ENCODE peak calls at places on chromosomes 16 and 17, in ten cellular contexts. I, A, J, T, F, E, O, G, V and W are unnamed samples.

GRCh38 chr17:15513058-15513858 is 45.8 kb upstream of the CDRT4 start:
- DNase-seq in G (no peak), V (no peak), J (peak), I (no peak), A (no peak), E (peak), F (peak), T (no peak), O (no peak), W (no peak)

GRCh38 chr17:77470800-77471733 is 330.3 kb downstream of the SEC14L1 start:
- DNase-seq in I (peak), F (peak), V (no peak), G (no peak), E (peak), O (no peak), J (peak), A (no peak), T (peak), W (no peak)

GRCh38 chr17:49195746-49196145 is 14.6 kb downstream of the GNGT2 start:
- DNase-seq in T (no peak), O (no peak), G (no peak), I (no peak), J (no peak), E (no peak), V (no peak), A (no peak), F (no peak), W (no peak)

GRCh38 chr17:73827627-73828241 is 183.5 kb upstream of the SDK2 start:
- DNase-seq in I (no peak), J (no peak), A (no peak), O (no peak), F (peak), V (no peak), E (no peak), T (peak), G (peak), W (no peak)

GRCh38 chr17:81426676-81427445 is 31.6 kb downstream of the BAHCC1 start:
- DNase-seq in O (no peak), J (no peak), T (no peak), E (no peak), A (peak), G (no peak), I (no peak), F (no peak), V (no peak), W (no peak)

GRCh38 chr16:56382901-56383355 is 42.4 kb downstream of the AMFR start:
- DNase-seq in O (peak), V (no peak), I (no peak), E (no peak), A (no peak), G (no peak), T (peak), F (no peak), J (peak), W (peak)

GRCh38 chr16:23679274-23679985 is 741 bp downstream of the PLK1 start:
- DNase-seq in O (peak), F (peak), I (peak), J (peak), T (peak), E (peak), V (no peak), G (no peak), A (no peak), W (no peak)

GRCh38 chr17:17315142-17315821 is 12.1 kb downstream of the NT5M start:
- DNase-seq in J (no peak), O (no peak), A (no peak), F (no peak), G (no peak), I (no peak), E (no peak), T (no peak), V (no peak), W (no peak)

GRCh38 chr17:5563451-5563850 is 20.9 kb downstream of the NLRP1 start:
- DNase-seq in E (no peak), J (peak), F (peak), I (no peak), G (no peak), O (no peak), V (no peak), T (no peak), A (no peak), W (no peak)

GRCh38 chr17:55632236-55632635 is 90.4 kb downstream of the TMEM100 start:
- DNase-seq in E (no peak), G (no peak), A (no peak), O (peak), T (no peak), J (no peak), I (no peak), F (no peak), V (no peak), W (no peak)

GRCh38 chr17:36918260-36918691 is 19.0 kb upstream of the LHX1 start:
- DNase-seq in V (no peak), I (peak), O (no peak), J (peak), F (no peak), G (no peak), A (no peak), E (peak), T (peak), W (no peak)

GRCh38 chr16:74522160-74522559 is 84.8 kb downstream of the GLG1 start:
- DNase-seq in T (no peak), I (no peak), F (no peak), G (no peak), J (no peak), E (no peak), O (no peak), V (no peak), A (no peak), W (no peak)

GRCh38 chr16:6611535-6611934 is 721.1 kb upstream of the RBFOX1 start:
- DNase-seq in T (peak), G (no peak), A (no peak), I (peak), F (no peak), E (no peak), J (no peak), O (no peak), V (no peak), W (no peak)

GRCh38 chr16:7515543-7515942 is 182.9 kb downstream of the RBFOX1 start:
- DNase-seq in V (no peak), T (no peak), A (no peak), F (no peak), J (no peak), O (no peak), G (no peak), E (no peak), I (no peak), W (no peak)

GRCh38 chr17:83203073-83203471 is 123.7 kb downstream of the METRNL start:
- DNase-seq in V (peak), T (no peak), J (peak), O (no peak), I (no peak), E (peak), F (peak), A (no peak), G (peak), W (no peak)

GRCh38 chr16:82016964-82017363 is 5.7 kb upstream of the SDR42E1 start:
- DNase-seq in F (peak), A (no peak), O (peak), G (no peak), I (no peak), J (peak), E (peak), V (no peak), T (no peak), W (no peak)

GRCh38 chr16:88359008-88359407 is 23.8 kb upstream of the ZNF469 start:
- DNase-seq in O (no peak), G (peak), E (no peak), F (no peak), I (no peak), V (no peak), J (no peak), T (no peak), A (no peak), W (no peak)

GRCh38 chr17:69763503-69763902 is 311.5 kb upstream of the KCNJ16 start:
- DNase-seq in O (peak), J (peak), V (no peak), I (no peak), A (no peak), T (no peak), G (no peak), E (peak), F (peak), W (no peak)

GRCh38 chr17:13002761-13003453 is 14.9 kb downstream of the ELAC2 start:
- DNase-seq in T (peak), O (peak), F (peak), A (peak), I (peak), J (peak), V (peak), E (peak), G (peak), W (peak)

GRCh38 chr17:76383645-76384221 is 676 bp upstream of the SPHK1 start:
- DNase-seq in E (peak), G (no peak), A (no peak), F (no peak), V (no peak), J (peak), I (peak), O (no peak), T (peak), W (no peak)

GRCh38 chr16:17305694-17306093 is 165.1 kb downstream of the XYLT1 start:
- DNase-seq in J (no peak), T (no peak), V (no peak), E (no peak), F (no peak), A (no peak), O (no peak), I (no peak), G (no peak), W (no peak)

GRCh38 chr16:67490330-67491096 is 7.2 kb upstream of the AGRP start:
- DNase-seq in E (no peak), J (peak), F (peak), I (no peak), O (no peak), G (no peak), T (no peak), V (no peak), A (no peak), W (no peak)

GRCh38 chr16:29811896-29812665 is at the start of gene PRRT2:
- DNase-seq in J (peak), T (no peak), I (peak), V (peak), O (no peak), F (no peak), E (peak), A (peak), G (peak), W (peak)

GRCh38 chr17:38868095-38868967 is 1.5 kb upstream of the LASP1 start:
- DNase-seq in J (peak), T (peak), E (peak), F (peak), I (peak), A (no peak), G (peak), O (peak), V (peak), W (no peak)

GRCh38 chr16:67412294-67412693 is 4.0 kb downstream of the ZDHHC1 start:
- DNase-seq in E (no peak), I (no peak), V (no peak), A (no peak), F (no peak), O (no peak), J (no peak), G (no peak), T (no peak), W (no peak)

GRCh38 chr17:22462461-22462860 is 770.1 kb downstream of the KCNJ18 start:
- DNase-seq in G (no peak), E (no peak), I (no peak), T (no peak), V (no peak), J (no peak), F (no peak), A (no peak), O (no peak), W (no peak)

GRCh38 chr16:88558457-88559442 is 11.5 kb upstream of the ZC3H18 start:
- DNase-seq in G (peak), V (peak), O (peak), A (peak), I (peak), J (peak), T (peak), E (peak), F (peak), W (no peak)

GRCh38 chr17:17779015-17779611 is 57.7 kb downstream of the SREBF1 start:
- DNase-seq in T (no peak), F (no peak), G (no peak), J (no peak), V (peak), O (no peak), I (no peak), A (no peak), E (no peak), W (no peak)

GRCh38 chr16:88742896-88743605 is 36.7 kb downstream of the CTU2 start:
- DNase-seq in G (no peak), V (no peak), I (no peak), J (no peak), O (no peak), A (no peak), E (no peak), F (no peak), T (no peak), W (no peak)

GRCh38 chr16:1177053-1177452 is 24.1 kb downstream of the CACNA1H start:
- DNase-seq in T (no peak), I (no peak), O (no peak), E (no peak), A (no peak), V (no peak), F (no peak), G (no peak), J (no peak), W (no peak)

GRCh38 chr16:87601322-87602004 is 845 bp upstream of the JPH3 start:
- DNase-seq in O (no peak), T (no peak), F (no peak), E (no peak), J (no peak), G (no peak), I (peak), V (no peak), A (no peak), W (no peak)

GRCh38 chr17:17886747-17887146 is 50.0 kb upstream of the SREBF1 start:
- DNase-seq in G (peak), F (no peak), I (no peak), O (no peak), T (no peak), A (peak), J (no peak), E (no peak), V (peak), W (no peak)

GRCh38 chr16:23557779-23558330 is 328 bp downstream of the UBFD1 start:
- DNase-seq in T (no peak), A (peak), F (peak), I (no peak), E (peak), G (peak), V (peak), O (no peak), J (peak), W (no peak)

GRCh38 chr16:57473906-57474305 is 11.4 kb downstream of the POLR2C start:
- DNase-seq in F (no peak), V (no peak), J (no peak), I (no peak), G (no peak), E (no peak), A (no peak), O (no peak), T (no peak), W (no peak)

GRCh38 chr17:1043601-1044251 is 46.8 kb downstream of the TIMM22 start:
- DNase-seq in G (peak), A (no peak), F (peak), J (no peak), V (peak), I (peak), T (no peak), O (no peak), E (peak), W (no peak)

GRCh38 chr16:72952404-72953301 is 95.3 kb downstream of the ZFHX3 start:
- DNase-seq in G (no peak), J (peak), T (no peak), E (peak), A (no peak), O (no peak), V (no peak), I (no peak), F (peak), W (no peak)

GRCh38 chr17:74986206-74986576 is 1.2 kb upstream of the CDR2L start:
- DNase-seq in G (no peak), I (no peak), O (no peak), F (no peak), V (no peak), A (no peak), T (no peak), J (no peak), E (no peak), W (no peak)

GRCh38 chr17:17537311-17538099 is 41.3 kb upstream of the RASD1 start:
- DNase-seq in V (peak), F (no peak), A (no peak), T (peak), I (no peak), O (no peak), E (no peak), J (no peak), G (no peak), W (no peak)

GRCh38 chr16:67716097-67716496 is 3.0 kb downstream of the GFOD2 start:
- DNase-seq in G (no peak), F (no peak), T (no peak), A (no peak), V (no peak), J (no peak), I (no peak), O (no peak), E (no peak), W (no peak)

DNA sequence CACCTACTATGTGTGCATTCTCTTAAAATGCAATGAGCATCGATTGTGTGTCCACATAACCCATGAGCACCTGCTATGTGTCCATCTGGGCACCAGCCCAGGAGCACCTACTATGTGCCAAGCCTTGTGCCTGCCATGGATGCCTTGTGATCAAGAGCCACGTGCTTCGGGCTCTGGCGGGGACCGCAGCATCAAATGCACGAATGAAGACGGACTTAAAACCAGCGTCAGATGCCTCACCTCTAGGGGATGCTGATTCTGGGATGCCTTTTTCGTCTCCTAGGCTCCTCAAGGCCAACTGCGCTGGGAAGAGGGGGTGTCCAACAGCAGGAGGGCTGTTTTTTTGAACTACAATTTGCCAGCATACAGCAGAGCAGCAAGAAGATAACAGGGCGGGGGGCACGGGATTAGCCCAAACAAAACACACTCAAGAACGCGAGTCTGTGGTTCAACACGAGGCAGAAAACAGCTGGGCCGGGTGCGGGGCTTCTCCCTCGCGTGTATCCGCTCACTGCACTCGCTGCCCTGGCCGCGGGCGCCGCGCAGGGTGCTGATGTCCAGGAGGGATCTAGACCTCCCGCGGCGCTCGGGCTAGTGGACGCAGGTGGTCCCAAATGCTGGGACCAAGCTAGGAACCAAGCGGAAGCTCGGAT is 1.2 kb upstream of the GLIS2 start:
- DNase-seq in G (peak), E (peak), A (peak), T (peak), V (no peak), J (peak), I (peak), O (peak), F (peak), W (no peak)
- TF ChIP-seq CTCF in G (no peak), E (peak), A (no peak), T (no peak), V (no peak), J (no peak), I (no peak), O (no peak), F (peak), W (no peak)

GRCh38 chr17:45719335-45720071 is 64.6 kb upstream of the CRHR1 start:
- DNase-seq in V (no peak), E (peak), O (peak), F (peak), G (no peak), T (peak), A (peak), J (peak), I (peak), W (no peak)
- TF ChIP-seq CTCF in V (no peak), E (peak), O (peak), F (peak), G (no peak), T (peak), A (peak), J (peak), I (peak), W (peak)

DNA sequence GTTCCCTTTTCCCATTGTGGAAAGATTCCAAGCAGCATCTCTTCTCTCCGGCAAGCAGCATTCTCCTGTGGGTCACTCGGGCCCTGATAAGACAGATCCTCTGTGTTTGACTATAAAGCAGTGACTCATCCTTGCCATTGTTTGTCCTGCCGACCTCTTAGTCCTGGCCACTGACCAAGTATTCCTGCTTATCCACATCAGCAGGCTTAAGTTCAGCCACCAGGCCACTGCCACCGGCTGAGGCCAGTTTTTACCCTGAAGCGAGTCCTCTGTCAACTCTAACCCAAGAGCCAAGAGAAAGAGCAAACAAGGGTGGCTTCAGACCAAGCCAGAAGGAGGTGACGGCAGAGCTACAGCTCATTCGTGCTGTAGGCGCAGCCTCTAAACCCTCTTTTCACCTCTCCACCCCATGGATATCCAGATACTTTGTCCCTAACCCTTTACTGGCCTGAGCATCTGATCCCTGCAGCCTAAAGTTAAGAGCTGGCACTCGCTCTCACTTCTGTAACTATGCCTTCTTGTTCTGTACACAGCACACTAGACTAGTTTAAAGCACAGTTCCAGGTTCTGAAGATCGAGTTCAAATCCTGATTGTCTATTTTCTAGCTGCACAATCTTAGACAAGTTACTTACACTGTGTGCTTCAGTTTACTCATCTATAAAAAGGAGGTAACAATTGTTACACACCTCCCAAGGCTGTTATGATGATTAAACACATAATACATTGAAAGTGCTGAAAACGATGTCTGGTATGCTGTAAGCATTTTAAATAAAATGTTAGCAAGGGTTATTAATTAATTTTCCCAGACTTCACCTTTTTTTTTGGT is 31.0 kb downstream of the SOX9 start:
- DNase-seq in O (no peak), J (peak), F (peak), G (no peak), I (peak), V (peak), T (peak), E (peak), A (peak), W (no peak)
- TF ChIP-seq CTCF in O (no peak), J (no peak), F (no peak), G (no peak), I (no peak), V (no peak), T (no peak), E (no peak), A (no peak), W (no peak)

GRCh38 chr16:27485811-27486210 is 63.9 kb downstream of the GTF3C1 start:
- DNase-seq in V (no peak), F (no peak), O (no peak), T (no peak), I (no peak), E (no peak), J (no peak), G (no peak), A (no peak), W (no peak)
- TF ChIP-seq CTCF in V (no peak), F (no peak), O (no peak), T (no peak), I (no peak), E (no peak), J (no peak), G (no peak), A (no peak), W (no peak)

GRCh38 chr16:66127459-66128362 is 238.8 kb upstream of the CDH5 start:
- DNase-seq in I (peak), F (no peak), V (peak), E (peak), G (no peak), O (no peak), J (no peak), T (no peak), A (peak), W (peak)
- TF ChIP-seq CTCF in I (peak), F (peak), V (no peak), E (peak), G (no peak), O (no peak), J (no peak), T (no peak), A (no peak), W (no peak)

GRCh38 chr17:41785876-41786226 is 660 bp downstream of the JUP start:
- DNase-seq in T (peak), G (no peak), O (peak), J (no peak), V (no peak), A (no peak), I (peak), F (no peak), E (no peak), W (no peak)

GRCh38 chr17:41787021-41787418 is 509 bp upstream of the JUP start:
- DNase-seq in T (no peak), E (no peak), A (no peak), G (no peak), V (no peak), F (no peak), J (no peak), I (no peak), O (no peak), W (no peak)

GRCh38 chr17:41785091-41785875 is 1.2 kb downstream of the JUP start:
- DNase-seq in G (no peak), J (no peak), F (no peak), E (peak), V (no peak), A (no peak), I (peak), T (peak), O (peak), W (peak)

GRCh38 chr17:41784207-41784744 is 2.2 kb downstream of the JUP start:
- DNase-seq in I (peak), F (peak), V (no peak), A (no peak), O (peak), J (peak), T (peak), E (peak), G (no peak), W (no peak)

GRCh38 chr17:41786227-41787020 is at the start of gene JUP:
- DNase-seq in V (peak), O (peak), T (peak), J (peak), E (peak), F (peak), I (peak), G (peak), A (peak), W (peak)
- TF ChIP-seq CTCF in V (peak), O (peak), T (peak), J (peak), E (peak), F (no peak), I (peak), G (peak), A (peak), W (peak)

GRCh38 chr17:7557825-7558543 is 566 bp upstream of the TNFSF13 start:
- DNase-seq in A (peak), O (no peak), V (peak), G (peak), E (peak), T (peak), F (peak), J (peak), I (peak), W (no peak)
- TF ChIP-seq CTCF in A (no peak), O (no peak), V (no peak), G (no peak), E (no peak), T (no peak), F (no peak), J (no peak), I (no peak), W (no peak)